ENCODE peak calls at places on chromosomes 3 and 15, in four cellular contexts. One of them, this sample, is unnamed.

GRCh38 chr3:81550415-81550814 is 211.0 kb downstream of the GBE1 start:
- DNase-seq in A549: no peak
- DNase-seq in CD4-positive, alpha-beta T cell: no peak
- DNase-seq in psoas muscle: no peak
- DNase-seq in this sample: no peak

GRCh38 chr3:138070006-138070405 is 45.4 kb downstream of the DZIP1L start:
- DNase-seq in A549: no peak
- DNase-seq in CD4-positive, alpha-beta T cell: no peak
- DNase-seq in psoas muscle: no peak
- DNase-seq in this sample: no peak

GRCh38 chr3:126490619-126491018 is 14.9 kb upstream of the ZXDC start:
- DNase-seq in A549: no peak
- DNase-seq in CD4-positive, alpha-beta T cell: no peak
- DNase-seq in psoas muscle: no peak
- DNase-seq in this sample: no peak

GRCh38 chr15:101320501-101321052 is 25.5 kb upstream of the SNRPA1 start:
- DNase-seq in A549: no peak
- DNase-seq in CD4-positive, alpha-beta T cell: peak
- DNase-seq in psoas muscle: peak
- DNase-seq in this sample: peak

GRCh38 chr3:59185586-59186381 is 136.0 kb upstream of the CFAP20DC start:
- DNase-seq in A549: no peak
- DNase-seq in CD4-positive, alpha-beta T cell: no peak
- DNase-seq in psoas muscle: no peak
- DNase-seq in this sample: peak

GRCh38 chr15:63668601-63669000 is 71.4 kb downstream of the FBXL22 start:
- DNase-seq in A549: no peak
- DNase-seq in CD4-positive, alpha-beta T cell: no peak
- DNase-seq in psoas muscle: no peak
- DNase-seq in this sample: no peak

GRCh38 chr3:66592927-66593625 is 92.3 kb upstream of the LRIG1 start:
- DNase-seq in A549: no peak
- DNase-seq in CD4-positive, alpha-beta T cell: no peak
- DNase-seq in psoas muscle: no peak
- DNase-seq in this sample: no peak

GRCh38 chr3:151871639-151872468 is 1.6 kb upstream of the SUCNR1 start:
- DNase-seq in A549: no peak
- DNase-seq in CD4-positive, alpha-beta T cell: no peak
- DNase-seq in psoas muscle: no peak
- DNase-seq in this sample: no peak

GRCh38 chr3:127391436-127392145 is 103.7 kb upstream of the PRR20G start:
- DNase-seq in A549: no peak
- DNase-seq in CD4-positive, alpha-beta T cell: no peak
- DNase-seq in psoas muscle: no peak
- DNase-seq in this sample: no peak

GRCh38 chr3:108346301-108346989 is 50.1 kb downstream of the HHLA2 start:
- DNase-seq in A549: no peak
- DNase-seq in CD4-positive, alpha-beta T cell: no peak
- DNase-seq in psoas muscle: no peak
- DNase-seq in this sample: no peak

GRCh38 chr3:65182085-65182484 is 494.3 kb upstream of the ADAMTS9 start:
- DNase-seq in A549: no peak
- DNase-seq in CD4-positive, alpha-beta T cell: no peak
- DNase-seq in psoas muscle: no peak
- DNase-seq in this sample: no peak

GRCh38 chr15:68152342-68152741 is 52.8 kb downstream of the CALML4 start:
- DNase-seq in A549: no peak
- DNase-seq in CD4-positive, alpha-beta T cell: no peak
- DNase-seq in psoas muscle: no peak
- DNase-seq in this sample: peak

GRCh38 chr3:153285982-153286381 is 124.0 kb downstream of the RAP2B start:
- DNase-seq in A549: no peak
- DNase-seq in CD4-positive, alpha-beta T cell: no peak
- DNase-seq in psoas muscle: no peak
- DNase-seq in this sample: peak
- H3K27ac ChIP-seq in A549: peak
- H3K27ac ChIP-seq in CD4-positive, alpha-beta T cell: no peak
- H3K27ac ChIP-seq in psoas muscle: no peak
- H3K27ac ChIP-seq in this sample: peak

GRCh38 chr3:13631256-13631655 is 82.3 kb downstream of the FBLN2 start:
- DNase-seq in A549: no peak
- DNase-seq in CD4-positive, alpha-beta T cell: no peak
- DNase-seq in psoas muscle: no peak
- DNase-seq in this sample: no peak

GRCh38 chr3:13636186-13636585 is 87.3 kb downstream of the FBLN2 start:
- DNase-seq in A549: no peak
- DNase-seq in CD4-positive, alpha-beta T cell: no peak
- DNase-seq in psoas muscle: no peak
- DNase-seq in this sample: no peak

GRCh38 chr3:13634151-13634550 is 85.2 kb downstream of the FBLN2 start:
- DNase-seq in A549: no peak
- DNase-seq in CD4-positive, alpha-beta T cell: no peak
- DNase-seq in psoas muscle: no peak
- DNase-seq in this sample: no peak

GRCh38 chr3:13634615-13635014 is 85.7 kb downstream of the FBLN2 start:
- DNase-seq in A549: no peak
- DNase-seq in CD4-positive, alpha-beta T cell: no peak
- DNase-seq in psoas muscle: no peak
- DNase-seq in this sample: no peak

GRCh38 chr3:13633176-13633575 is 84.3 kb downstream of the FBLN2 start:
- DNase-seq in A549: no peak
- DNase-seq in CD4-positive, alpha-beta T cell: no peak
- DNase-seq in psoas muscle: no peak
- DNase-seq in this sample: no peak
- H3K27ac ChIP-seq in A549: no peak
- H3K27ac ChIP-seq in CD4-positive, alpha-beta T cell: no peak
- H3K27ac ChIP-seq in psoas muscle: no peak
- H3K27ac ChIP-seq in this sample: no peak

GRCh38 chr15:89141885-89142284 is 53.6 kb downstream of the ABHD2 start:
- DNase-seq in A549: no peak
- DNase-seq in CD4-positive, alpha-beta T cell: no peak
- DNase-seq in psoas muscle: no peak
- DNase-seq in this sample: no peak
- H3K27ac ChIP-seq in A549: no peak
- H3K27ac ChIP-seq in CD4-positive, alpha-beta T cell: no peak
- H3K27ac ChIP-seq in psoas muscle: no peak
- H3K27ac ChIP-seq in this sample: no peak

GRCh38 chr3:45562027-45562426 is 32.5 kb upstream of the LIMD1 start:
- DNase-seq in A549: no peak
- DNase-seq in CD4-positive, alpha-beta T cell: no peak
- DNase-seq in psoas muscle: no peak
- DNase-seq in this sample: no peak

GRCh38 chr3:45557886-45558285 is 36.7 kb upstream of the LIMD1 start:
- DNase-seq in A549: no peak
- DNase-seq in CD4-positive, alpha-beta T cell: no peak
- DNase-seq in psoas muscle: no peak
- DNase-seq in this sample: no peak

GRCh38 chr3:45559560-45560118 is 34.9 kb upstream of the LIMD1 start:
- DNase-seq in A549: no peak
- DNase-seq in CD4-positive, alpha-beta T cell: no peak
- DNase-seq in psoas muscle: no peak
- DNase-seq in this sample: no peak

GRCh38 chr3:45558431-45558830 is 36.1 kb upstream of the LIMD1 start:
- DNase-seq in A549: no peak
- DNase-seq in CD4-positive, alpha-beta T cell: no peak
- DNase-seq in psoas muscle: no peak
- DNase-seq in this sample: no peak

DNA sequence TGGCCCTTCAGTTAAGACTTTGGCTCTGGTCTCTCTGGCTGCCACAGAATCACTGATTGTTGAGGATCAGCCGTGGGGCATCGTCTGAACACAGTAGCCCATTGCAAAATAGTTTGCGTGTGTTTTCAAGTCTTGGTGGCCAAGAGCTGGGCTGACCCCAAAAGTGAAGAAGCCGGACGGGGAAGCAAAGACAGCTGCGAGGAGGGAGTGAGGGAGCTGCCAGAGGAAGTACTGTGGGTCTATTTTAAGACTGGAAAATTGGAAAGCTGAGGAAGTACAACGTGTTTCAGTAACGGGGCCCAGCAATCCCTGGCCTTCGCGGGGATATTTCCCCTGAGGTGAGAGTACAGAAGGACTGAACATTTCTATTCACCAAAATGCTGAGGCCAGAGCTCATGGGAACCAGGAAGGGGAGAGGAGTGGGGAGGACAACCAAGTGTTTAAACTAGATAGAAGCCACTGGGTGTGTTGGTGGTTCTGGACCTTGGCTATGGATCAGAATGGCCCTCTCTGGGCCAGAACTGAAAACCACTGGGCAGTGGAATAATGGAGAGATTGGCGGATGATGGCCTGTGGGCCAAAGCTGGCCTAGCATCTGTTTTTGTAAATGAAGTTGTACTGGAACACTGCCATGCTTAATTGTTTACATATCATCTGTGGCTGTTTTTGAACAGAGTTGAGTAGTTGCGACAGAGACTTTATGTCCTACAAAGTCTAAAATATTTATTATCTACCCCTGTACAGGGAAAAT is 34.1 kb upstream of the LIMD1 start:
- DNase-seq in A549: no peak
- DNase-seq in CD4-positive, alpha-beta T cell: no peak
- DNase-seq in psoas muscle: peak
- DNase-seq in this sample: no peak
- H3K27ac ChIP-seq in A549: no peak
- H3K27ac ChIP-seq in CD4-positive, alpha-beta T cell: no peak
- H3K27ac ChIP-seq in psoas muscle: peak
- H3K27ac ChIP-seq in this sample: no peak

DNA sequence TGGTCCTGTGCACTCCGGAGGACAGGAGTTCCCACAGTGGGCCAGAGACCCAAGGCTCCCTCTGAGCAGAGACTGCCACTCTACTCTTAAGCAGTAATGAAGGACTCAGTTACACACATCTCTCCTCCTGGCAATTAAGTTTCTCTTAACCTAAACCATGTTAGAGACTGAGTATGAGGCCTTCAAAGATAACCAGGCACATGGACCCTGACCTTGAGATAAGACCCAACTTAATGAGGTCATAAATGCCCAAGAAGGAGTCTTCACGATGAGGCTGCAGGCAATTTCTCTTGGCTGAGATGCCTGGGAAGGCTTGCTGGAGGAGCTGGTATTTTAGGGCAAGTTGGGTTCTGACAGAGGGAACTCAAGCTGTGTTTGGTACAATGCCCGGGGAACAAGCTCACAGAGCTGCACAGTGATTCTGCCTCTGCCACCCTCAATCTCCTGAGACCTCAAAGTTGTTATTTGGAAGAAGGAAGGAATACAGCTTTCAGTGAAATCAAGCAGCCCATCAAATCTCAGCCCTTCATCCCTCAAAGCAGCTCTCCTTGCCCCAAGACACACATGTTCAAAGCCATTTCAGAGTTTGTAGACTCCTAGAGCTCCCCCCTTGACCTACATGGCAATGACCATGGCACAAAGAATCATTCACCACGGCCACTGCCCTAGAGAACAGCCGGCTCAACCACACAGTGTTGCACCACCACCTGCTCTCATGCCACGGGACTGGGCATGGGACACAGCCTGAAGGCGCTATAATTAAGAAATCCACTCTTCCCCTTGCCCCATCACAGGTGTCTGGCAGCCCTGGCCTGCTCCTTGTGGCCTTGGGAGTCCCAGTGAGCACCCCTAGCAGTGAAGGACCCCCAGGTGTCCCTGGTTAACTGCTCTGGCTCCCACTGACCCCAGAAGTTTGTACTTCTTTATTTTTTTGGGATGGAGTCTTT is 7.1 kb downstream of the RMDN3 start:
- DNase-seq in A549: no peak
- DNase-seq in CD4-positive, alpha-beta T cell: no peak
- DNase-seq in psoas muscle: no peak
- DNase-seq in this sample: no peak
- H3K27ac ChIP-seq in A549: no peak
- H3K27ac ChIP-seq in CD4-positive, alpha-beta T cell: no peak
- H3K27ac ChIP-seq in psoas muscle: peak
- H3K27ac ChIP-seq in this sample: no peak

GRCh38 chr3:46694520-46694919 is 1.0 kb upstream of the ALS2CL start:
- DNase-seq in A549: no peak
- DNase-seq in CD4-positive, alpha-beta T cell: no peak
- DNase-seq in psoas muscle: no peak
- DNase-seq in this sample: no peak

GRCh38 chr3:46693038-46693896 is at the start of gene ALS2CL:
- DNase-seq in A549: peak
- DNase-seq in CD4-positive, alpha-beta T cell: peak
- DNase-seq in psoas muscle: peak
- DNase-seq in this sample: peak

GRCh38 chr3:46695177-46695961 is 1.9 kb upstream of the ALS2CL start:
- DNase-seq in A549: peak
- DNase-seq in CD4-positive, alpha-beta T cell: peak
- DNase-seq in psoas muscle: peak
- DNase-seq in this sample: peak

GRCh38 chr3:46693897-46694235 is 387 bp upstream of the ALS2CL start:
- DNase-seq in A549: no peak
- DNase-seq in CD4-positive, alpha-beta T cell: peak
- DNase-seq in psoas muscle: no peak
- DNase-seq in this sample: no peak

GRCh38 chr3:46695962-46696922 is 2.8 kb upstream of the ALS2CL start:
- DNase-seq in A549: no peak
- DNase-seq in CD4-positive, alpha-beta T cell: no peak
- DNase-seq in psoas muscle: peak
- DNase-seq in this sample: no peak
- H3K27ac ChIP-seq in A549: no peak
- H3K27ac ChIP-seq in CD4-positive, alpha-beta T cell: peak
- H3K27ac ChIP-seq in psoas muscle: peak
- H3K27ac ChIP-seq in this sample: no peak

DNA sequence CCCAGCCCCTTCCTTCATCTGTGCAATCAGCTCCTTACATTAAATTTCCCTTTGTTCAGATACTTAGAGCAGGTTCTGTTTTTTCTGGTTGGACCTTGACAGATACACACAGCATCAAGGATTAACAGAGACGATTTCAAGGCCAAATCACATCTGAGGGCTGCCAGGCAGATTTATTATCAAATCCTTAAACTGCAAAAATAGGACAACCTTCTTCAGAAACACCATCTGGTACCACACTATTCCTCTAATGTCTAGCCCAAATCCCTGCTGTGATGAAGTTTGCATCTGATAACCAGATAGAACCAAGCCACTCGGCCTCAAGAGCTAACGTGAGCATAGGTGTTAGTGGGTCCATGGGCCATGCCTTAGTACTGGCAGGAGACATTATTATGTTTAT is 250.7 kb upstream of the PROK2 start:
- DNase-seq in A549: no peak
- DNase-seq in CD4-positive, alpha-beta T cell: no peak
- DNase-seq in psoas muscle: no peak
- DNase-seq in this sample: no peak
- H3K27ac ChIP-seq in A549: no peak
- H3K27ac ChIP-seq in CD4-positive, alpha-beta T cell: no peak
- H3K27ac ChIP-seq in psoas muscle: no peak
- H3K27ac ChIP-seq in this sample: no peak

This sample was measured in foreskin keratinocyte.